ENCODE peak calls at places on chromosomes 5 and 9, in five cellular contexts. Y, X, M, H and V are unnamed samples.

GRCh38 chr5:37005946-37006540 is 129.5 kb downstream of the NIPBL start:
- DNase-seq in Y (peak; percentile 31), X (no peak), M (no peak), H (no peak), V (no peak)

GRCh38 chr9:86946712-86947145 is 577 bp downstream of the GAS1 start:
- DNase-seq in Y (peak; percentile 53), X (no peak), M (peak; percentile 56), H (peak; percentile 76), V (peak; percentile 81)

GRCh38 chr9:84935528-84936117 is 266.1 kb downstream of the NTRK2 start:
- DNase-seq in Y (no peak), X (no peak), M (no peak), H (no peak), V (no peak)

GRCh38 chr9:134706522-134706921 is 64.9 kb downstream of the COL5A1 start:
- DNase-seq in Y (no peak), X (no peak), M (no peak), H (no peak), V (no peak)

GRCh38 chr5:72598461-72599433 is 91.5 kb upstream of the ZNF366 start:
- DNase-seq in Y (no peak), X (no peak), M (no peak), H (no peak), V (no peak)

GRCh38 chr9:94812343-94812742 is 85.8 kb downstream of the AOPEP start:
- DNase-seq in Y (peak; percentile 68), X (no peak), M (no peak), H (no peak), V (no peak)

GRCh38 chr9:27497883-27498553 is 26.1 kb upstream of the IFNK start:
- DNase-seq in Y (no peak), X (no peak), M (peak; percentile 60), H (no peak), V (peak; percentile 74)

GRCh38 chr5:22663124-22663523 is 190.0 kb downstream of the CDH12 start:
- DNase-seq in Y (no peak), X (no peak), M (no peak), H (no peak), V (no peak)

GRCh38 chr5:168683247-168683926 is 104.2 kb upstream of the PANK3 start:
- DNase-seq in Y (no peak), X (no peak), M (no peak), H (no peak), V (no peak)

GRCh38 chr9:5552301-5552700 is 42.0 kb downstream of the PDCD1LG2 start:
- DNase-seq in Y (no peak), X (no peak), M (no peak), H (no peak), V (no peak)

GRCh38 chr9:5582835-5583195 is 46.1 kb upstream of the RIC1 start:
- DNase-seq in Y (no peak), X (no peak), M (no peak), H (no peak), V (peak; percentile 34)

GRCh38 chr9:107674937-107675277 is 185.3 kb upstream of the KLF4 start:
- DNase-seq in Y (no peak), X (no peak), M (no peak), H (no peak), V (no peak)

GRCh38 chr5:112420111-112420864 is 1.2 kb upstream of the EPB41L4A start:
- DNase-seq in Y (peak; percentile 83), X (peak; percentile 16), M (peak; percentile 23), H (peak; percentile 83), V (peak; percentile 95)

GRCh38 chr5:14946813-14947640 is 75.4 kb upstream of the ANKH start:
- DNase-seq in Y (peak; percentile 55), X (no peak), M (no peak), H (no peak), V (no peak)

GRCh38 chr9:2727966-2728613 is 10.8 kb downstream of the KCNV2 start:
- DNase-seq in Y (peak; percentile 69), X (no peak), M (peak; percentile 3), H (peak; percentile 34), V (peak; percentile 80)

GRCh38 chr5:64229163-64229774 is 63.6 kb downstream of the RNF180 start:
- DNase-seq in Y (peak; percentile 28), X (no peak), M (no peak), H (peak; percentile 3), V (peak; percentile 58)

GRCh38 chr5:121979691-121980090 is 17.9 kb downstream of the SRFBP1 start:
- DNase-seq in Y (no peak), X (no peak), M (no peak), H (no peak), V (no peak)

GRCh38 chr5:16957305-16958165 is 21.4 kb upstream of the MYO10 start:
- DNase-seq in Y (no peak), X (no peak), M (no peak), H (no peak), V (no peak)

GRCh38 chr9:20623748-20624124 is 1.4 kb upstream of the MLLT3 start:
- DNase-seq in Y (no peak), X (no peak), M (no peak), H (peak; percentile 7), V (peak; percentile 38)

GRCh38 chr5:54302267-54302687 is 8.1 kb downstream of the ARL15 start:
- DNase-seq in Y (no peak), X (no peak), M (no peak), H (no peak), V (no peak)

GRCh38 chr9:79944991-79945390 is 373.2 kb downstream of the TLE4 start:
- DNase-seq in Y (no peak), X (no peak), M (no peak), H (no peak), V (no peak)

GRCh38 chr5:58156977-58157701 is 302.7 kb downstream of the PLK2 start:
- DNase-seq in Y (no peak), X (no peak), M (no peak), H (peak; percentile 50), V (peak; percentile 73)

GRCh38 chr5:60633336-60633735 is 66.6 kb downstream of the DEPDC1B start:
- DNase-seq in Y (no peak), X (no peak), M (no peak), H (no peak), V (no peak)

GRCh38 chr5:164181604-164182003 is 676.2 kb downstream of the MAT2B start:
- DNase-seq in Y (no peak), X (no peak), M (no peak), H (no peak), V (no peak)

GRCh38 chr9:77271023-77271690 is 93.8 kb downstream of the VPS13A start:
- DNase-seq in Y (no peak), X (no peak), M (no peak), H (no peak), V (no peak)